ENCODE peak calls at places on chromosomes 7 and 10, in eight cellular contexts. Y is upper lobe of left lung, R is GM18507, S is EL, O is endothelial cell, P is kidney tubule cell, T is choroid plexus epithelial cell, C is NCI-H1694. E is an unnamed sample.

GRCh38 chr10:11712761-11713160 is 29.4 kb upstream of the ECHDC3 start:
- DNase-seq in S (no peak), P (no peak), C (no peak), O (no peak), R (no peak), Y (no peak), T (peak), E (peak)

GRCh38 chr7:70647801-70648491 is 484.0 kb upstream of the GALNT17 start:
- DNase-seq in R (peak), C (no peak), P (peak), Y (peak), O (no peak), S (peak), T (peak), E (no peak)

GRCh38 chr7:103865442-103865841 is 124.0 kb downstream of the RELN start:
- DNase-seq in P (no peak), O (no peak), S (no peak), Y (no peak), R (no peak), C (no peak), T (no peak), E (no peak)

GRCh38 chr7:232571-233455 is 40.4 kb downstream of the FAM20C start:
- DNase-seq in R (no peak), P (no peak), T (peak), Y (no peak), O (no peak), S (peak), C (no peak), E (peak)

GRCh38 chr10:61793760-61794713 is 107.5 kb upstream of the ARID5B start:
- DNase-seq in O (no peak), T (peak), P (no peak), Y (no peak), S (peak), C (no peak), R (no peak), E (peak)

GRCh38 chr7:32227746-32228145 is 157.5 kb upstream of the PDE1C start:
- DNase-seq in S (no peak), O (no peak), Y (no peak), T (no peak), R (no peak), P (no peak), C (no peak), E (no peak)

GRCh38 chr10:46225597-46225996 is 61.2 kb upstream of the ANTXRL start:
- DNase-seq in T (no peak), S (no peak), O (no peak), C (no peak), P (no peak), Y (peak), R (no peak), E (peak)

GRCh38 chr10:77594171-77594783 is 43.3 kb downstream of the KCNMA1 start:
- DNase-seq in S (no peak), C (no peak), Y (no peak), T (no peak), R (no peak), O (no peak), P (no peak), E (no peak)

GRCh38 chr7:44477063-44477830 is 13.2 kb downstream of the NUDCD3 start:
- DNase-seq in C (peak), O (peak), Y (peak), R (peak), T (peak), P (peak), S (peak), E (peak)

GRCh38 chr10:99941942-99942835 is 67.6 kb downstream of the DNMBP start:
- DNase-seq in C (no peak), O (no peak), R (no peak), Y (no peak), S (peak), T (peak), P (no peak), E (peak)

GRCh38 chr7:156827587-156828203 is 65.3 kb downstream of the LMBR1 start:
- DNase-seq in S (peak), Y (no peak), C (no peak), R (no peak), T (peak), O (no peak), P (peak), E (peak)

GRCh38 chr7:134890246-134891240 is 95.8 kb upstream of the AGBL3 start:
- DNase-seq in P (peak), T (peak), C (no peak), S (peak), R (no peak), Y (no peak), O (peak), E (peak)

GRCh38 chr10:34150103-34150502 is 665.0 kb downstream of the PARD3 start:
- DNase-seq in O (no peak), R (no peak), Y (no peak), P (no peak), T (no peak), C (no peak), S (no peak), E (no peak)

GRCh38 chr10:32111585-32111984 is 55.4 kb upstream of the KIF5B start:
- DNase-seq in T (no peak), C (no peak), O (no peak), R (no peak), S (no peak), Y (no peak), P (no peak), E (no peak)

GRCh38 chr7:64098-64521 is 128.3 kb upstream of the FAM20C start:
- DNase-seq in P (peak), C (peak), T (peak), S (peak), R (no peak), O (peak), Y (no peak), E (peak)

GRCh38 chr10:103696411-103697145 is 158.8 kb downstream of the SH3PXD2A start:
- DNase-seq in C (no peak), S (peak), P (peak), O (no peak), R (no peak), Y (peak), T (peak), E (peak)

GRCh38 chr7:2042650-2043049 is 190.1 kb downstream of the MAD1L1 start:
- DNase-seq in S (no peak), Y (no peak), R (no peak), C (no peak), P (no peak), O (no peak), T (no peak), E (no peak)